ENCODE peak calls at places on chromosomes 1 and 21, in eight cellular contexts. N is psoas muscle; D is sigmoid colon; B is body of pancreas; G is fibroblast of lung; J is lower lobe of right lung; C is Peyer's patch; K is CD8-positive, alpha-beta memory T cell. Y is an unnamed sample. For H3K27me3 and H3K9me3, the result is how much of the 10 kb centered on the place peaks cover.

GRCh38 chr1:113133038-113133437 is 60.0 kb downstream of the LRIG2 start:
- DNase-seq in C (no peak), D (no peak), N (no peak), J (no peak), B (no peak), K (no peak), G (no peak), Y (no peak)

GRCh38 chr1:14254184-14254583 is 344.3 kb upstream of the KAZN start:
- DNase-seq in K (no peak), N (no peak), C (no peak), D (no peak), G (no peak), B (no peak), J (no peak), Y (no peak)

GRCh38 chr1:86687595-86687994 is 16.8 kb upstream of the SH3GLB1 start:
- DNase-seq in G (peak), D (no peak), B (no peak), C (no peak), J (no peak), N (no peak), K (no peak), Y (no peak)

GRCh38 chr1:152582647-152583046 is 2.3 kb upstream of the LCE3D start:
- DNase-seq in D (no peak), K (no peak), J (no peak), C (no peak), G (no peak), B (no peak), N (no peak), Y (no peak)

GRCh38 chr1:26531651-26532131 is 2.1 kb downstream of the RPS6KA1 start:
- DNase-seq in B (peak), G (no peak), C (peak), J (peak), K (no peak), D (no peak), N (no peak), Y (no peak)

GRCh38 chr1:6624712-6625578 is at the start of gene THAP3:
- DNase-seq in G (peak), J (peak), K (peak), B (peak), C (peak), D (peak), N (peak), Y (peak)

GRCh38 chr1:9233241-9233941 is 1.2 kb upstream of the H6PD start:
- DNase-seq in N (peak), B (peak), K (no peak), D (peak), J (peak), C (peak), G (peak), Y (no peak)

GRCh38 chr1:1391225-1391624 is 7.9 kb downstream of the CCNL2 start:
- DNase-seq in N (no peak), J (peak), B (no peak), G (no peak), D (no peak), K (no peak), C (no peak), Y (no peak)

GRCh38 chr1:41355761-41356160 is 5.5 kb upstream of the FOXO6 start:
- DNase-seq in N (no peak), B (no peak), D (no peak), K (no peak), G (no peak), C (peak), J (no peak), Y (no peak)

GRCh38 chr1:25590096-25590824 is 26.3 kb upstream of the MAN1C1 start:
- DNase-seq in D (no peak), N (peak), G (no peak), C (no peak), B (peak), K (no peak), J (no peak), Y (no peak)

GRCh38 chr21:35819134-35819533 is 241.2 kb downstream of the SETD4 start:
- DNase-seq in N (no peak), G (no peak), K (no peak), B (no peak), D (no peak), J (no peak), C (no peak), Y (no peak)

GRCh38 chr1:92804721-92805169 is 19.8 kb upstream of the EVI5 start:
- DNase-seq in B (peak), G (peak), N (peak), J (peak), C (peak), D (peak), K (no peak), Y (no peak)

GRCh38 chr1:87512431-87512830 is 183.8 kb downstream of the LMO4 start:
- DNase-seq in N (no peak), J (no peak), K (no peak), G (peak), B (no peak), C (no peak), D (no peak), Y (no peak)

GRCh38 chr1:77398115-77398514 is 116.3 kb downstream of the AK5 start:
- DNase-seq in B (no peak), C (no peak), K (no peak), J (no peak), G (no peak), N (no peak), D (no peak), Y (no peak)

GRCh38 chr1:121516279-121516967 is 331.6 kb downstream of the SRGAP2C start:
- DNase-seq in K (peak), B (peak), J (peak), N (peak), G (no peak), D (no peak), C (no peak), Y (peak)

GRCh38 chr1:83889707-83890106 is 109.2 kb downstream of the TTLL7 start:
- DNase-seq in D (no peak), J (no peak), K (no peak), C (no peak), G (peak), N (no peak), B (no peak), Y (no peak)

GRCh38 chr1:42955311-42956063 is 3.2 kb downstream of the SLC2A1 start:
- DNase-seq in G (no peak), J (no peak), K (no peak), N (no peak), C (no peak), D (no peak), B (no peak), Y (no peak)

GRCh38 chr1:214271174-214271858 is 9.6 kb upstream of the SMYD2 start:
- DNase-seq in D (no peak), B (no peak), C (no peak), K (no peak), J (no peak), G (no peak), N (no peak), Y (no peak)

GRCh38 chr21:41666641-41667051 is 100.2 kb downstream of the RIPK4 start:
- DNase-seq in K (no peak), B (no peak), N (no peak), J (no peak), C (no peak), D (peak), G (no peak), Y (no peak)
- H3K27me3 ChIP-seq in K (under half), B (under half), N (under half), J (under half), C (under half), D (under half), G (under half), Y (under half)

GRCh38 chr1:233664254-233664653 is 50.3 kb downstream of the KCNK1 start:
- DNase-seq in N (no peak), K (no peak), G (no peak), B (no peak), J (no peak), C (no peak), D (no peak), Y (no peak)
- H3K27ac ChIP-seq in N (no peak), K (no peak), G (no peak), B (no peak), J (no peak), C (no peak), D (no peak), Y (no peak)

GRCh38 chr21:44490816-44491215 is 35.5 kb downstream of the LRRC3 start:
- DNase-seq in C (no peak), J (no peak), D (no peak), N (no peak), K (no peak), B (no peak), G (no peak), Y (no peak)
- H3K9me3 ChIP-seq in C (under half), J (under half), D (under half), N (under half), K (under half), B (under half), G (under half), Y (under half)

GRCh38 chr1:160052943-160053342 is 17.0 kb downstream of the KCNJ10 start:
- DNase-seq in B (no peak), K (no peak), N (no peak), D (no peak), G (no peak), J (no peak), C (no peak), Y (no peak)
- H3K27me3 ChIP-seq in B (under half), K (under half), N (under half), D (under half), G (under half), J (under half), C (under half), Y (under half)

GRCh38 chr1:182305861-182306260 is 85.7 kb downstream of the GLUL start:
- DNase-seq in B (no peak), K (no peak), N (no peak), G (no peak), C (no peak), D (no peak), J (no peak), Y (no peak)
- H3K27ac ChIP-seq in B (no peak), K (no peak), N (no peak), G (no peak), C (no peak), D (no peak), J (no peak), Y (no peak)

DNA sequence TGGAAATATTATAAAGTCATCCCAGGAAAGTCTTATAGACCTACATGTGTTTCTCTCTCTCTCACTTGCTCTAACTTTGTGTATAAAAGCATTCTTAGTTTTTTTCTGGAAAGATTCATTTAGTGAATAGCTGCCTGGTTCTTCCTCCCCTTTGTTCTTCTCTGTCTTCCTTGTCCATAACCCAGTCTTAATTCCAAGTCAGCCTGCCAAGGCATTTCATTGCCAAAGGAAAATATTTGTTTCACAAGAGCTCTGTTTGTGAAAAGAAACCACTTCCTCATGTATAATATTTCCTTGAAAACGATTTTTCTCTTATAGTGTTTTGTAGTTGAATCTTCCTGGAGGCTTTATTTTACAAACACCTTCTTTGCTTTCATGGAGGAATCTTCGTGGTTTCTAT is 427.0 kb downstream of the ADGRL2 start:
- DNase-seq in B (peak), K (no peak), D (no peak), N (no peak), C (no peak), J (no peak), G (peak), Y (no peak)
- H3K9me3 ChIP-seq in B (under half), K (under half), D (under half), N (under half), C (under half), J (under half), G (under half), Y (under half)